ENCODE peak calls at places on chromosomes 16 and 17, in seven cellular contexts. One of them, this sample, is unnamed.

GRCh38 chr16:85988723-85989313 is 89.9 kb downstream of the IRF8 start:
- DNase-seq in MM.1S: peak
- DNase-seq in neural progenitor cell: no peak
- DNase-seq in heart left ventricle: no peak
- DNase-seq in HFFc6: no peak
- DNase-seq in tibial artery: no peak
- DNase-seq in AG10803: no peak
- DNase-seq in this sample: no peak

GRCh38 chr17:60773552-60773951 is 95.9 kb downstream of the BCAS3 start:
- DNase-seq in AG10803: no peak
- DNase-seq in heart left ventricle: no peak
- DNase-seq in HFFc6: no peak
- DNase-seq in MM.1S: no peak
- DNase-seq in tibial artery: no peak
- DNase-seq in neural progenitor cell: no peak
- DNase-seq in this sample: no peak

GRCh38 chr17:55959756-55960155 is 193.5 kb upstream of the ANKFN1 start:
- DNase-seq in tibial artery: no peak
- DNase-seq in MM.1S: no peak
- DNase-seq in HFFc6: no peak
- DNase-seq in neural progenitor cell: no peak
- DNase-seq in AG10803: no peak
- DNase-seq in heart left ventricle: no peak
- DNase-seq in this sample: no peak

GRCh38 chr17:62172492-62173291 is 107.6 kb upstream of the MED13 start:
- DNase-seq in heart left ventricle: no peak
- DNase-seq in neural progenitor cell: no peak
- DNase-seq in AG10803: no peak
- DNase-seq in MM.1S: no peak
- DNase-seq in tibial artery: no peak
- DNase-seq in HFFc6: no peak
- DNase-seq in this sample: no peak

GRCh38 chr17:48615212-48615962 is at the start of gene HOXB8:
- DNase-seq in tibial artery: no peak
- DNase-seq in HFFc6: no peak
- DNase-seq in MM.1S: no peak
- DNase-seq in AG10803: no peak
- DNase-seq in neural progenitor cell: no peak
- DNase-seq in heart left ventricle: no peak
- DNase-seq in this sample: no peak

GRCh38 chr16:53893731-53894435 is 189.9 kb downstream of the FTO start:
- DNase-seq in neural progenitor cell: no peak
- DNase-seq in HFFc6: peak
- DNase-seq in heart left ventricle: peak
- DNase-seq in MM.1S: no peak
- DNase-seq in tibial artery: no peak
- DNase-seq in AG10803: peak
- DNase-seq in this sample: peak

GRCh38 chr17:31629696-31630470 is 229.2 kb downstream of the COPRS start:
- DNase-seq in HFFc6: peak
- DNase-seq in MM.1S: no peak
- DNase-seq in heart left ventricle: no peak
- DNase-seq in AG10803: peak
- DNase-seq in tibial artery: no peak
- DNase-seq in neural progenitor cell: no peak
- DNase-seq in this sample: no peak

GRCh38 chr16:30184430-30185140 is 1.2 kb downstream of the CORO1A start:
- DNase-seq in MM.1S: peak
- DNase-seq in tibial artery: no peak
- DNase-seq in heart left ventricle: peak
- DNase-seq in HFFc6: no peak
- DNase-seq in AG10803: no peak
- DNase-seq in neural progenitor cell: no peak
- DNase-seq in this sample: no peak

GRCh38 chr17:80743181-80743771 is 198.6 kb downstream of the RPTOR start:
- DNase-seq in tibial artery: no peak
- DNase-seq in HFFc6: no peak
- DNase-seq in neural progenitor cell: no peak
- DNase-seq in MM.1S: no peak
- DNase-seq in heart left ventricle: peak
- DNase-seq in AG10803: peak
- DNase-seq in this sample: no peak

GRCh38 chr16:46885960-46886763 is 2.0 kb downstream of the GPT2 start:
- DNase-seq in HFFc6: no peak
- DNase-seq in MM.1S: no peak
- DNase-seq in tibial artery: no peak
- DNase-seq in AG10803: no peak
- DNase-seq in neural progenitor cell: peak
- DNase-seq in heart left ventricle: no peak
- DNase-seq in this sample: no peak

GRCh38 chr17:71176315-71176714 is 944.5 kb upstream of the SOX9 start:
- DNase-seq in MM.1S: no peak
- DNase-seq in heart left ventricle: no peak
- DNase-seq in AG10803: no peak
- DNase-seq in neural progenitor cell: no peak
- DNase-seq in HFFc6: no peak
- DNase-seq in tibial artery: no peak
- DNase-seq in this sample: no peak

GRCh38 chr16:85610059-85610445 is 3.1 kb upstream of the GSE1 start:
- DNase-seq in neural progenitor cell: no peak
- DNase-seq in tibial artery: no peak
- DNase-seq in AG10803: no peak
- DNase-seq in MM.1S: no peak
- DNase-seq in HFFc6: no peak
- DNase-seq in heart left ventricle: no peak
- DNase-seq in this sample: no peak

GRCh38 chr16:24995033-24995432 is 20.1 kb downstream of the ARHGAP17 start:
- DNase-seq in neural progenitor cell: no peak
- DNase-seq in tibial artery: no peak
- DNase-seq in AG10803: no peak
- DNase-seq in MM.1S: no peak
- DNase-seq in heart left ventricle: no peak
- DNase-seq in HFFc6: no peak
- DNase-seq in this sample: no peak

GRCh38 chr16:25084797-25085196 is 26.7 kb upstream of the LCMT1 start:
- DNase-seq in tibial artery: no peak
- DNase-seq in neural progenitor cell: no peak
- DNase-seq in MM.1S: no peak
- DNase-seq in HFFc6: no peak
- DNase-seq in AG10803: no peak
- DNase-seq in heart left ventricle: no peak
- DNase-seq in this sample: no peak

GRCh38 chr16:57092786-57093301 is 461 bp downstream of the CPNE2 start:
- DNase-seq in tibial artery: no peak
- DNase-seq in HFFc6: no peak
- DNase-seq in AG10803: no peak
- DNase-seq in heart left ventricle: peak
- DNase-seq in neural progenitor cell: peak
- DNase-seq in MM.1S: peak
- DNase-seq in this sample: peak

GRCh38 chr16:86630471-86630870 is 52.1 kb downstream of the FOXL1 start:
- DNase-seq in heart left ventricle: peak
- DNase-seq in MM.1S: no peak
- DNase-seq in AG10803: no peak
- DNase-seq in neural progenitor cell: no peak
- DNase-seq in HFFc6: peak
- DNase-seq in tibial artery: peak
- DNase-seq in this sample: no peak

GRCh38 chr17:73137376-73137775 is 27.4 kb upstream of the SSTR2 start:
- DNase-seq in heart left ventricle: no peak
- DNase-seq in neural progenitor cell: no peak
- DNase-seq in HFFc6: no peak
- DNase-seq in MM.1S: no peak
- DNase-seq in tibial artery: no peak
- DNase-seq in AG10803: no peak
- DNase-seq in this sample: no peak

GRCh38 chr16:31695667-31696066 is 168.0 kb downstream of the AHSP start:
- DNase-seq in MM.1S: peak
- DNase-seq in HFFc6: no peak
- DNase-seq in tibial artery: no peak
- DNase-seq in neural progenitor cell: no peak
- DNase-seq in heart left ventricle: no peak
- DNase-seq in AG10803: no peak
- DNase-seq in this sample: no peak

GRCh38 chr16:27935076-27935475 is 128.4 kb downstream of the GSG1L start:
- DNase-seq in HFFc6: no peak
- DNase-seq in heart left ventricle: no peak
- DNase-seq in neural progenitor cell: no peak
- DNase-seq in tibial artery: no peak
- DNase-seq in AG10803: no peak
- DNase-seq in MM.1S: no peak
- DNase-seq in this sample: no peak

GRCh38 chr16:23575834-23576233 is 18.3 kb downstream of the UBFD1 start:
- DNase-seq in HFFc6: peak
- DNase-seq in tibial artery: no peak
- DNase-seq in MM.1S: no peak
- DNase-seq in neural progenitor cell: no peak
- DNase-seq in heart left ventricle: no peak
- DNase-seq in AG10803: no peak
- DNase-seq in this sample: no peak

GRCh38 chr17:79011451-79012147 is 2.0 kb upstream of the CANT1 start:
- DNase-seq in AG10803: peak
- DNase-seq in tibial artery: no peak
- DNase-seq in heart left ventricle: no peak
- DNase-seq in HFFc6: peak
- DNase-seq in MM.1S: no peak
- DNase-seq in neural progenitor cell: no peak
- DNase-seq in this sample: no peak

GRCh38 chr16:57268804-57269800 is 15.4 kb downstream of the PLLP start:
- DNase-seq in HFFc6: no peak
- DNase-seq in MM.1S: no peak
- DNase-seq in heart left ventricle: peak
- DNase-seq in neural progenitor cell: no peak
- DNase-seq in AG10803: no peak
- DNase-seq in tibial artery: no peak
- DNase-seq in this sample: peak

DNA sequence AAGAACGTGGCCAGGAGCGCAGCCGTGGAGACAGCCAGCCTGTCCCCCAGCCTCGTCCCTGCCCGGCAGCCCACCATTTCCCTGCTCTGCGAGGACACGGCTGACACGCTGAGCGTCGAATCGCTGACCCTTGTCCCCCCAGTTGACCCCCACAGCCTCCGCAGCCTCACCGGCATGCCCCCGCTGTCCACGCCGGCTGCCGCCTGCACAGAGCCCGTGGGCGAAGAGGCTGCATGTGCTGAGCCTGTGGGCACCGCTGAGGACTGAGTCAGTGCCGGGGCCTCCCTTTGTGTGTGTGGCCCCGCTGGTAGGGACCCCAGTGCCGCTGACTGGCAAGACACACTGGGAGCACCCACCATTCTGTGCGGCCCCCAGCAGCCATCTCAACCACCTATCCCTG is 77.6 kb downstream of the SOCS1 start:
- DNase-seq in neural progenitor cell: no peak
- DNase-seq in HFFc6: no peak
- DNase-seq in heart left ventricle: no peak
- DNase-seq in MM.1S: no peak
- DNase-seq in tibial artery: no peak
- DNase-seq in AG10803: no peak
- DNase-seq in this sample: no peak
- TF ChIP-seq CTCF in neural progenitor cell: no peak
- TF ChIP-seq CTCF in HFFc6: no peak
- TF ChIP-seq CTCF in heart left ventricle: no peak
- TF ChIP-seq CTCF in MM.1S: no peak
- TF ChIP-seq CTCF in tibial artery: no peak
- TF ChIP-seq CTCF in AG10803: no peak
- TF ChIP-seq CTCF in this sample: no peak

DNA sequence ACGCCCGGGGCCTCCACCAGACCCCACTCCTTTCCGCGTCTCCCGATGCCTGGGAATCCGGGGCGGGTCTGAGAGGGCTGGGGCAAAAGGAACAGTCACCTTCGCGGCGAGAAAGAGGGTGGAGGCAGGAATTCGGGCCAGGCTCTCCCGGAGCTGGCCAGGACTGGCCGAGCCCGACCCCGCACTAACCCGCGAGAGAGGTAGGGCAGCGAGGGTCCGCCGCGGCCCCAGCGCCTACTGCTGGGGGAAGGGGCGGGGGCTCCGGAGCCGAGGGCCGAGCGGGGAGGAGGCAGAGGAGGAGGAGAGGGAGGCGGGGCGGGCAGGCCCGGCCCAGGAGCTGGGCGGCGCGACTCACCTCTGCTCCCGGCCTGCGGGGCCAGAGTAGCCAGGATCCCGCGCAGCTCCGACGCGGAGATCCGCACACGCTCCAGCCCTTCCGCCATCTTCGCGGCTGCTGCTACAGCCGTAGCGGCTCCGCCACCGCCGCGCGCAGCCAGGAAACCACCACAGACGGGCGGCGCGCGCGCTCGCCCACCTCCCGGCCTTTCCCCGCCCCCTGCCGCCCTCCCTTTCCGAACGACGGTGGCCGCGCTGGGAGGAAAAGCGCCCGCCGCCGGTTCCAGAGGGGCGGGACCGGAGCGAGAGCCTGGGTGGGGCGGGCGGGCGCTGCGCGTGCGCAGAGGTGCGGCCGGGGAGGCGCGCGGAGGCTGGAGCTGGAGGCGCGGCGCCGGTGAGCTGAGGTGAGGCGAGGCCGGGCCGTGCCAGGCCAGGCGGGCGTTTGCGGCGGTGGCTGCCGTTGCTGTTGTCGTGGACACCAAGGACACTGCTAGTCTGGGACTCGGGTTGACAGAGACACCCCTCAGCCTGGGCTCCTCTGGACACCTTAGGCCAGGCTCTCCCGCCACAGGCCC is at the start of the genes SMG6 and SRR:
- DNase-seq in heart left ventricle: peak
- DNase-seq in tibial artery: peak
- DNase-seq in neural progenitor cell: peak
- DNase-seq in HFFc6: peak
- DNase-seq in MM.1S: peak
- DNase-seq in AG10803: peak
- DNase-seq in this sample: peak
- TF ChIP-seq CTCF in heart left ventricle: no peak
- TF ChIP-seq CTCF in tibial artery: no peak
- TF ChIP-seq CTCF in neural progenitor cell: no peak
- TF ChIP-seq CTCF in HFFc6: no peak
- TF ChIP-seq CTCF in MM.1S: no peak
- TF ChIP-seq CTCF in AG10803: no peak
- TF ChIP-seq CTCF in this sample: no peak

DNA sequence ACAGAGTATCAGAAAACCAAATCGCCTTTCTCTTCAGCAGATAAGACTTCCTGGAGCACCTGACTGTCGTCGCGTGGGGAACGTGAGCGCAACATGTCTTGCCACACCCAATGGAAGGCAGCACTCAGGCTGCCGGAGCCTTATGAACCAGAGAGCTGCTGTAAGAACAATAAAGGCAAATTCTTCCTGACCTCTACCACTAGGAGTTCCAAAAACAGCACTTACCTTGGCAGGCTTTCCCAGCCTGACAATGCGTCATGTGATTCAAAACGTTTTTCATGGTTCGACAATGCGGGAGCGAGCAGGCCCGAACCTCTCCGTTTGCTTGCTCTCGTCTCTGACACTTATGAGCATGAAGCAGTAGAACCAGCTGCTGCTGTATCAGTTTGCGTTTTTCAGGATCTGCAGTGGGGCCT is 75.8 kb upstream of the TRAP1 start:
- DNase-seq in MM.1S: no peak
- DNase-seq in AG10803: no peak
- DNase-seq in tibial artery: peak
- DNase-seq in HFFc6: no peak
- DNase-seq in neural progenitor cell: no peak
- DNase-seq in heart left ventricle: peak
- DNase-seq in this sample: no peak
- TF ChIP-seq CTCF in MM.1S: no peak
- TF ChIP-seq CTCF in AG10803: no peak
- TF ChIP-seq CTCF in tibial artery: no peak
- TF ChIP-seq CTCF in HFFc6: no peak
- TF ChIP-seq CTCF in neural progenitor cell: no peak
- TF ChIP-seq CTCF in heart left ventricle: peak
- TF ChIP-seq CTCF in this sample: no peak

GRCh38 chr17:35766903-35767510 is 6.3 kb downstream of the C17orf50 start:
- DNase-seq in HFFc6: peak
- DNase-seq in heart left ventricle: no peak
- DNase-seq in AG10803: peak
- DNase-seq in MM.1S: peak
- DNase-seq in neural progenitor cell: no peak
- DNase-seq in tibial artery: no peak
- DNase-seq in this sample: peak
- TF ChIP-seq CTCF in HFFc6: peak
- TF ChIP-seq CTCF in heart left ventricle: peak
- TF ChIP-seq CTCF in AG10803: peak
- TF ChIP-seq CTCF in MM.1S: peak
- TF ChIP-seq CTCF in neural progenitor cell: peak
- TF ChIP-seq CTCF in tibial artery: peak
- TF ChIP-seq CTCF in this sample: no peak

This sample was measured in Calu3.